ENCODE peak calls at places on chromosomes 6 and 20, in five cellular contexts. G is mesenchymal stem cell, V is neuronal stem cell, H is H9, O is H1. N is an unnamed sample.

GRCh38 chr20:14824996-14825395 is 487.6 kb upstream of the FLRT3 start:
- DNase-seq in G (no peak), H (no peak), O (no peak), V (peak), N (no peak)

GRCh38 chr6:160393966-160394653 is 45.9 kb downstream of the SLC22A3 start:
- DNase-seq in O (peak), G (no peak), H (peak), V (no peak), N (no peak)

GRCh38 chr20:46376196-46376785 is 30.1 kb downstream of the ELMO2 start:
- DNase-seq in G (no peak), H (no peak), O (no peak), V (no peak), N (no peak)

GRCh38 chr6:114449659-114450058 is 106.8 kb upstream of the HS3ST5 start:
- DNase-seq in H (no peak), V (no peak), G (no peak), O (no peak), N (no peak)

GRCh38 chr20:59081036-59081435 is 38.5 kb upstream of the PRELID3B start:
- DNase-seq in V (no peak), H (no peak), O (no peak), G (no peak), N (no peak)

GRCh38 chr20:51703446-51704287 is 64.5 kb downstream of the ATP9A start:
- DNase-seq in V (no peak), H (no peak), O (no peak), G (peak), N (no peak)

GRCh38 chr20:57387945-57388351 is 3.2 kb upstream of the RBM38 start:
- DNase-seq in H (no peak), V (no peak), O (no peak), G (no peak), N (no peak)

GRCh38 chr6:52760105-52760765 is 3.0 kb downstream of the GSTA2 start:
- DNase-seq in O (no peak), H (no peak), G (no peak), V (no peak), N (no peak)

GRCh38 chr6:127366281-127367022 is 23.0 kb upstream of the ECHDC1 start:
- DNase-seq in H (peak), O (no peak), G (peak), V (no peak), N (peak)

GRCh38 chr20:62156592-62157386 is 13.2 kb downstream of the SS18L1 start:
- DNase-seq in V (no peak), H (peak), O (peak), G (peak), N (peak)

GRCh38 chr6:170296423-170296745 is 5.5 kb upstream of the DLL1 start:
- DNase-seq in G (no peak), O (peak), V (no peak), H (no peak), N (no peak)

GRCh38 chr20:25310268-25310920 is 62.5 kb downstream of the PYGB start:
- DNase-seq in G (peak), O (no peak), V (no peak), H (no peak), N (peak)

GRCh38 chr20:53959849-53960585 is 110.4 kb downstream of the BCAS1 start:
- DNase-seq in G (peak), O (no peak), H (no peak), V (no peak), N (no peak)

GRCh38 chr6:24460966-24461365 is 28.4 kb downstream of the GPLD1 start:
- DNase-seq in O (no peak), G (no peak), V (no peak), H (no peak), N (no peak)

GRCh38 chr20:31704225-31705119 is 18.2 kb downstream of the BCL2L1 start:
- DNase-seq in V (no peak), O (no peak), G (peak), H (no peak), N (peak)
- H3K14ac ChIP-seq in V (no peak), O (no peak), G (no peak), H (no peak), N (peak)

GRCh38 chr20:38119446-38119845 is 45.6 kb downstream of the TGM2 start:
- DNase-seq in V (no peak), H (no peak), G (no peak), O (no peak), N (no peak)
- H3K14ac ChIP-seq in V (no peak), H (no peak), G (no peak), O (no peak), N (peak)

GRCh38 chr6:116497089-116497676 is 14.3 kb upstream of the CALHM5 start:
- DNase-seq in O (no peak), H (no peak), G (no peak), V (no peak), N (peak)

GRCh38 chr6:116500969-116501433 is 10.4 kb upstream of the CALHM5 start:
- DNase-seq in O (no peak), V (no peak), H (peak), G (no peak), N (peak)
- H3K14ac ChIP-seq in O (no peak), V (no peak), H (no peak), G (no peak), N (no peak)

GRCh38 chr6:166671434-166672061 is 44.5 kb upstream of the RPS6KA2 start:
- DNase-seq in G (peak), V (no peak), O (no peak), H (no peak), N (no peak)
- H3K14ac ChIP-seq in G (no peak), V (no peak), O (no peak), H (no peak), N (no peak)

DNA sequence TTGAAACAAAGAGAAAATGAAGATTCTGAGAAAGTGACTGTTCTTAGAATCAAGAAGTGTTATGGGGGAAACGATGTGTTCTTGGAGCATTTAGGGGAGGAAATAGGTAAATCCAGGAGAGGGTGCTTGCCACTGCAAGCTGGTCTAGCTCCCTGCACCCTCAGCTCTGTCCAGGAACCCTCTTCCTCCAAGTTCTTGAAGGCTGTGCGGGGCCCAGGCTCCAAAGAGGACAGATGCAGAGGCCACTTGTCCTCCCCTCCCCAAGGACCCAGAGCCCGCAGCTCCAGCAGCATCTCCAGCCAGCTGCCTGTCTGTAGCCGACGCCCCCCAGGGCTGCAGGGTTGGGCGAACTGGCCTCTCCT is 87.9 kb downstream of the CDC5L start:
- DNase-seq in O (no peak), V (no peak), H (no peak), G (no peak), N (no peak)
- H3K14ac ChIP-seq in O (no peak), V (no peak), H (no peak), G (no peak), N (no peak)

GRCh38 chr6:20212392-20213111 is at the start of gene MBOAT1:
- DNase-seq in O (no peak), G (peak), V (peak), H (peak), N (peak)
- H3K14ac ChIP-seq in O (no peak), G (no peak), V (peak), H (peak), N (peak)

GRCh38 chr6:3713266-3713665 is 38.2 kb downstream of the PXDC1 start:
- DNase-seq in G (no peak), O (no peak), V (no peak), H (no peak), N (no peak)
- H3K14ac ChIP-seq in G (no peak), O (no peak), V (no peak), H (no peak), N (no peak)

GRCh38 chr6:157020398-157021266 is 243.5 kb downstream of the ARID1B start:
- DNase-seq in V (no peak), H (peak), G (peak), O (no peak), N (peak)
- H3K14ac ChIP-seq in V (no peak), H (peak), G (no peak), O (no peak), N (peak)

GRCh38 chr6:41604006-41604405 is 34.3 kb upstream of the MDFI start:
- DNase-seq in O (no peak), G (no peak), V (no peak), H (no peak), N (no peak)
- H3K14ac ChIP-seq in O (no peak), G (no peak), V (no peak), H (no peak), N (no peak)